ENCODE peak calls at places on chromosome 2, in four cellular contexts. J, W, T and P are unnamed samples.
A peak's percentile ranks its signal among the peaks of the same experiment; 100 is the strongest.

GRCh38 chr2:72271276-72271614 is 123.6 kb upstream of the CYP26B1 start:
- DNase-seq in T (no peak), J (no peak), W (no peak), P (no peak)

GRCh38 chr2:223797811-223798721 is 39.3 kb downstream of the AP1S3 start:
- DNase-seq in J (peak; percentile 59), W (no peak), T (no peak), P (no peak)

GRCh38 chr2:437772-438393 is 150.0 kb upstream of the ALKAL2 start:
- DNase-seq in T (no peak), J (no peak), W (no peak), P (no peak)

GRCh38 chr2:234957533-234958135 is 5.8 kb downstream of the SH3BP4 start:
- DNase-seq in J (peak; percentile 81), W (no peak), T (no peak), P (no peak)

GRCh38 chr2:239014897-239015768 is 167.2 kb downstream of the TWIST2 start:
- DNase-seq in T (peak; percentile 52), J (no peak), W (peak; percentile 31), P (no peak)

GRCh38 chr2:180523629-180524340 is 456.6 kb upstream of the UBE2E3 start:
- DNase-seq in T (no peak), J (peak; percentile 95), W (no peak), P (no peak)

GRCh38 chr2:186590538-186591441 is 934 bp downstream of the ITGAV start:
- DNase-seq in J (peak; percentile 45), W (no peak), T (no peak), P (no peak)

GRCh38 chr2:213266421-213266820 is 17.8 kb upstream of the SPAG16 start:
- DNase-seq in W (no peak), T (no peak), J (no peak), P (no peak)

GRCh38 chr2:88638743-88639142 is 11.5 kb upstream of the EIF2AK3 start:
- DNase-seq in J (no peak), T (no peak), W (no peak), P (no peak)

GRCh38 chr2:202671317-202672035 is 36.7 kb downstream of the FAM117B start:
- DNase-seq in T (no peak), J (no peak), W (no peak), P (no peak)

GRCh38 chr2:202425036-202425435 is 48.9 kb downstream of the BMPR2 start:
- DNase-seq in W (no peak), J (no peak), T (no peak), P (no peak)

GRCh38 chr2:62114564-62114963 is 81.4 kb upstream of the B3GNT2 start:
- DNase-seq in W (peak; percentile 35), T (peak; percentile 64), J (no peak), P (no peak)

GRCh38 chr2:199228887-199229819 is 228.6 kb downstream of the SATB2 start:
- DNase-seq in T (no peak), J (peak; percentile 97), W (no peak), P (no peak)

GRCh38 chr2:211026109-211026508 is 469.7 kb downstream of the CPS1 start:
- DNase-seq in J (no peak), T (no peak), W (no peak), P (no peak)

GRCh38 chr2:100655446-100655845 is 92.7 kb downstream of the PDCL3 start:
- DNase-seq in T (no peak), J (no peak), W (no peak), P (no peak)

GRCh38 chr2:159960413-159960812 is 102.0 kb downstream of the PLA2R1 start:
- DNase-seq in W (no peak), J (peak; percentile 85), T (no peak), P (no peak)

GRCh38 chr2:96512341-96512740 is 7.2 kb upstream of the NEURL3 start:
- DNase-seq in T (no peak), W (no peak), J (no peak), P (no peak)

GRCh38 chr2:15803987-15804619 is 136.2 kb upstream of the MYCN start:
- DNase-seq in T (no peak), J (no peak), W (no peak), P (no peak)

GRCh38 chr2:166057363-166058169 is 70.3 kb downstream of the SCN1A start:
- DNase-seq in T (no peak), J (peak; percentile 45), W (no peak), P (no peak)

GRCh38 chr2:222404126-222404891 is 20.0 kb upstream of the SGPP2 start:
- DNase-seq in T (no peak), J (no peak), W (no peak), P (no peak)

GRCh38 chr2:148253716-148254115 is 232.8 kb downstream of the MBD5 start:
- DNase-seq in J (peak; percentile 48), T (no peak), W (no peak), P (no peak)

GRCh38 chr2:46644690-46645385 is 165.5 kb downstream of the TMEM247 start:
- DNase-seq in T (no peak), J (peak; percentile 79), W (no peak), P (no peak)

GRCh38 chr2:1694371-1695271 is 49.7 kb downstream of the PXDN start:
- DNase-seq in J (no peak), W (no peak), T (no peak), P (no peak)

GRCh38 chr2:236600892-236601291 is 31.3 kb downstream of the ACKR3 start:
- DNase-seq in J (no peak), T (no peak), W (no peak), P (no peak)

GRCh38 chr2:226799211-226799975 is at the start of gene IRS1:
- DNase-seq in W (peak; percentile 60), J (peak; percentile 79), T (peak; percentile 91), P (no peak)

GRCh38 chr2:72135921-72136320 is 11.7 kb downstream of the CYP26B1 start:
- DNase-seq in T (peak; percentile 37), W (no peak), J (no peak), P (no peak)

GRCh38 chr2:118638453-118638852 is 209.0 kb downstream of the EN1 start:
- DNase-seq in W (no peak), J (no peak), T (no peak), P (no peak)

GRCh38 chr2:192011196-192011595 is 164.3 kb upstream of the CAVIN2 start:
- DNase-seq in J (peak; percentile 85), W (no peak), T (no peak), P (no peak)

GRCh38 chr2:60530660-60531276 is 22.7 kb downstream of the BCL11A start:
- DNase-seq in W (no peak), T (peak; percentile 85), J (no peak), P (no peak)

GRCh38 chr2:229996320-229996719 is 72.4 kb downstream of the SLC16A14 start:
- DNase-seq in T (no peak), W (no peak), J (no peak), P (no peak)

GRCh38 chr2:27261926-27262298 is 935 bp downstream of the SLC30A3 start:
- DNase-seq in T (no peak), W (no peak), J (no peak), P (no peak)

GRCh38 chr2:234495801-234496441 is 960 bp downstream of the ARL4C start:
- DNase-seq in W (no peak), J (peak; percentile 32), T (no peak), P (no peak)

GRCh38 chr2:27720004-27720551 is 51.4 kb upstream of the MRPL33 start:
- DNase-seq in T (no peak), W (peak; percentile 37), J (peak; percentile 98), P (no peak)

DNA sequence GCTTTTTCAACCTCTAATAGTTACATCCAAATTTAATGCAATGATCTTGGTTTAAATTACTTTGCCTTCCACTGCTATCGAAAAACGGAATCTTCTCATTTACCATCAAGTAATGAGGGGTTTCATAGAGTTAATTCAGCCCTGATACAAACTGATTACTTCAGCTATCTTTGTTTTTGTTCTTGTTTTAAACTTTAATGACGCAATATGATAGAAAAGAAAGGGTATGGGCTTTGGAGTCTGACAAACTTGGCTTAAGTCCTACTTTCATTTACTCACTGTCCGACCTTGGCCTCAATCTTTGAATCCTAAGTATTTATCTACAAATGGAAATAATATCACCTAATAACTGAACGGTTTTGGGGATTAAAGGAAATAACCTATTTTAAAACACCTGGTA is 16.1 kb downstream of the ADAM17 start:
- DNase-seq in T (no peak), W (no peak), J (peak; percentile 58), P (no peak)
- H3K27ac ChIP-seq in T (no peak overlapping the region), W (no peak overlapping the region), J (no peak overlapping the region), P (no peak overlapping the region)

GRCh38 chr2:24816884-24817283 is 23.7 kb downstream of the CENPO start:
- DNase-seq in W (no peak), T (no peak), J (peak; percentile 94), P (no peak)
- H3K27ac ChIP-seq in W (no peak overlapping the region), T (no peak overlapping the region), J (peak overlapping the region; percentile 75), P (no peak overlapping the region)

DNA sequence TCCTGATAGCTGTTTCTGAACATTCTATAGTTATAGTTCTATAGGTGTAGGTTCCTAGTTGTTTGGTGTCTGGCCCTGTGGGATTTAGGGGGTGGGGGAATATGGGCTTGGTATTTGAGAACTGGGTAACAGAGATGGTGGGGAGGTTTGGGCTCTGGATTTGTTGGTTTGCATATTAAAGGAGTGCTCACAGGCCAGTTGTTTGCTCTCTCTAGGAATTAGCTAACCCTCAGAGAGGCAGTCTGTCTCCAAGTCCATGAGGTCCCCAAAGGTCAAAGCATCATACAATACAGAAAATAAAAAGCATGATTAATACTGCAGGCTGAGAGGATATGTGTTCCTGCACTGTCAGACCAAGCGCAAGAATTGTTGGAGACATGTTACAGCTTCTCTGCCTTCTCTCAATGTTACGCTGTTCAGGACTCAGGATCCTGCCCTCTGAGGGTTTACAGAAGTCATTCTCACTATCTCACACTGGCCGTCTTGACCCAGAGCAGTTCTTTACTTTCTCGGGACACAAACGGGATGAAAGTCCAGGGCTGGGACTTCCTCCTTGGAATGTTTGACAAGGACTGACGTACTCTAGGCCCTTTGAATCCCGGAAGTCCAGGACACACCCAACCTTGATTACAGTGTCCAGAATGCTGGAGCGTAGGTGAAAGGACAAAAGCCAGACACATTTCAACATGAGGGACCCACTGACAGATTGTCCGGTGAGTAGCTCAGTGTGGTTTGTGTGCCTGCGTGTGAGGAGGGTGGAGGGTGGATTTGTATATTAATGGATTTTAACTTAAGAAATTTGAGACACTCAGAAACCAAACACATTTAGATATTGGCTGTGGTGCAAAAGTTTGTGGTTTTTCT is at the start of gene NOSTRIN:
- DNase-seq in J (peak; percentile 48), W (no peak), T (no peak), P (no peak)
- H3K27ac ChIP-seq in J (no peak within 1 kb of the TSS), W (no peak within 1 kb of the TSS), T (peak within 1 kb of the TSS; percentile 33), P (no peak within 1 kb of the TSS)

GRCh38 chr2:53725662-53726061 is 41.9 kb upstream of the CHAC2 start:
- DNase-seq in T (no peak), W (no peak), J (no peak), P (no peak)
- H3K27ac ChIP-seq in T (no peak overlapping the region), W (no peak overlapping the region), J (no peak overlapping the region), P (no peak overlapping the region)

DNA sequence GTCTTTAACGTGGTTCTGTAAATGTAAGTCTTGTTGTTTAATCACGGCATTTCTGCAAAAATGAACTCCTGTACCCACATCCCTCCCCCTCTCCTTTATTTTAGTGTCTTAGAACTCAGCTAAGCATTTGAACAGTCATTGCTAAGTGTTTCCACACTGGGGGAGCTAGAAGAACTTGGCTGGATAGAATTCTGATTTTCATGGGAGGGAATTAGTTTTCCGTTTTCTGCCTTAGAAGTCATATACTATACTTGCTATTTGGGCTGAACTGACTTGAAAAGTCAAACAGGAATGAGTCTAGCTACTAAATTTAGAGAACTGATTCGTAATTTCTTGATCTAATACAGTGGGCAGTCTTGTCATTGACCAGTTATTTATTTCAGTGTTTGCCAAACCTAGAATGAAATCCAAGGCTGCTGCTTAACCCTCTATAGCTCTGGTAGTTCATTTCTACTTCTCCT is 61.1 kb downstream of the FMNL2 start:
- DNase-seq in T (no peak), W (no peak), J (peak; percentile 12), P (no peak)
- H3K27ac ChIP-seq in T (peak overlapping the region; percentile 43), W (peak overlapping the region; percentile 69), J (no peak overlapping the region), P (peak overlapping the region; percentile 80)